ENCODE peak calls at places on chromosomes 11 and 22, in four cellular contexts. W, Y, H and A are unnamed samples.

GRCh38 chr22:38289583-38290082 is 16.8 kb upstream of the TMEM184B start:
- DNase-seq in W (no peak), Y (no peak), H (no peak), A (no peak)

GRCh38 chr11:69930081-69931059 is 111.2 kb upstream of the FGF3 start:
- DNase-seq in W (no peak), Y (no peak), H (peak; percentile 45), A (no peak)

GRCh38 chr11:61814958-61815789 is 1.6 kb downstream of the FADS1 start:
- DNase-seq in W (no peak), Y (peak; percentile 97), H (peak; percentile 88), A (peak; percentile 65)

GRCh38 chr22:24335529-24335928 is 64.9 kb downstream of the SPECC1L start:
- DNase-seq in W (no peak), Y (no peak), H (no peak), A (no peak)

GRCh38 chr11:104003491-104003890 is 32.9 kb upstream of the DDI1 start:
- DNase-seq in W (no peak), Y (peak; percentile 51), H (no peak), A (no peak)

GRCh38 chr11:17905477-17905876 is 107.4 kb downstream of the SERGEF start:
- DNase-seq in W (no peak), Y (no peak), H (no peak), A (no peak)

GRCh38 chr22:21921729-21922128 is 30.9 kb downstream of the PPM1F start:
- DNase-seq in W (no peak), Y (no peak), H (no peak), A (no peak)

GRCh38 chr22:37182949-37183245 is 5.2 kb downstream of the C1QTNF6 start:
- DNase-seq in W (no peak), Y (no peak), H (no peak), A (no peak)

GRCh38 chr11:68999093-68999747 is 13.8 kb downstream of the MRGPRF start:
- DNase-seq in W (no peak), Y (no peak), H (peak; percentile 45), A (no peak)

GRCh38 chr22:17920145-17920605 is 104.2 kb downstream of the MICAL3 start:
- DNase-seq in W (no peak), Y (no peak), H (no peak), A (no peak)

GRCh38 chr22:39526736-39527171 is 5.8 kb downstream of the RPS19BP1 start:
- DNase-seq in W (peak; percentile 38), Y (no peak), H (no peak), A (no peak)

GRCh38 chr11:117657801-117658200 is 139.2 kb downstream of the DSCAML1 start:
- DNase-seq in W (no peak), Y (no peak), H (no peak), A (no peak)

GRCh38 chr11:124837491-124837856 is 27.8 kb upstream of the ROBO3 start:
- DNase-seq in W (no peak), Y (peak; percentile 92), H (no peak), A (no peak)

GRCh38 chr11:33772300-33772699 is 2.0 kb downstream of the FBXO3 start:
- DNase-seq in W (no peak), Y (peak; percentile 9), H (no peak), A (no peak)

GRCh38 chr22:35910013-35910860 is 118.4 kb downstream of the RBFOX2 start:
- DNase-seq in W (no peak), Y (peak; percentile 25), H (no peak), A (no peak)

GRCh38 chr11:128685383-128686044 is 8.4 kb upstream of the FLI1 start:
- DNase-seq in W (no peak), Y (no peak), H (no peak), A (no peak)

GRCh38 chr22:48667289-48667688 is 1160.4 kb downstream of the BRD1 start:
- DNase-seq in W (no peak), Y (no peak), H (no peak), A (no peak)

GRCh38 chr11:44949160-44950035 is 1.3 kb downstream of the TP53I11 start:
- DNase-seq in W (no peak), Y (no peak), H (no peak), A (peak; percentile 61)

GRCh38 chr11:120707663-120708062 is 196.1 kb downstream of the GRIK4 start:
- DNase-seq in W (no peak), Y (no peak), H (no peak), A (no peak)

GRCh38 chr11:128471138-128471661 is 116.2 kb downstream of the ETS1 start:
- DNase-seq in W (peak; percentile 48), Y (no peak), H (no peak), A (peak; percentile 31)

GRCh38 chr22:37462983-37463382 is 23.2 kb downstream of the MFNG start:
- DNase-seq in W (no peak), Y (peak; percentile 40), H (no peak), A (no peak)

GRCh38 chr11:44199298-44199697 is 103.8 kb downstream of the EXT2 start:
- DNase-seq in W (no peak), Y (no peak), H (no peak), A (no peak)

GRCh38 chr22:46659791-46660186 is 39.6 kb downstream of the GRAMD4 start:
- DNase-seq in W (no peak), Y (no peak), H (no peak), A (no peak)
- TF ChIP-seq CTCF in W (no peak), Y (no peak), H (no peak), A (no peak)

GRCh38 chr11:1827095-1827797 is 7.5 kb upstream of the SYT8 start:
- DNase-seq in W (no peak), Y (peak; percentile 83), H (peak; percentile 85), A (no peak)

GRCh38 chr11:1827931-1828330 is 6.9 kb upstream of the SYT8 start:
- DNase-seq in W (no peak), Y (no peak), H (no peak), A (no peak)

GRCh38 chr11:1825039-1825740 is 9.6 kb upstream of the SYT8 start:
- DNase-seq in W (no peak), Y (no peak), H (no peak), A (no peak)

GRCh38 chr11:1825785-1826451 is 8.9 kb upstream of the SYT8 start:
- DNase-seq in W (no peak), Y (no peak), H (no peak), A (no peak)

GRCh38 chr11:1826552-1827094 is 8.2 kb upstream of the SYT8 start:
- DNase-seq in W (no peak), Y (peak; percentile 83), H (no peak), A (no peak)
- TF ChIP-seq CTCF in W (no peak), Y (peak; percentile 38), H (no peak), A (no peak)

GRCh38 chr11:62954478-62954877 is 30.3 kb downstream of the SLC22A6 start:
- DNase-seq in W (no peak), Y (no peak), H (no peak), A (no peak)

GRCh38 chr11:62961017-62961416 is 23.8 kb downstream of the SLC22A6 start:
- DNase-seq in W (no peak), Y (no peak), H (no peak), A (no peak)

GRCh38 chr11:62959077-62959980 is 25.4 kb downstream of the SLC22A6 start:
- DNase-seq in W (no peak), Y (no peak), H (no peak), A (no peak)

GRCh38 chr11:62957147-62957546 is 27.6 kb downstream of the SLC22A6 start:
- DNase-seq in W (no peak), Y (no peak), H (no peak), A (no peak)

DNA sequence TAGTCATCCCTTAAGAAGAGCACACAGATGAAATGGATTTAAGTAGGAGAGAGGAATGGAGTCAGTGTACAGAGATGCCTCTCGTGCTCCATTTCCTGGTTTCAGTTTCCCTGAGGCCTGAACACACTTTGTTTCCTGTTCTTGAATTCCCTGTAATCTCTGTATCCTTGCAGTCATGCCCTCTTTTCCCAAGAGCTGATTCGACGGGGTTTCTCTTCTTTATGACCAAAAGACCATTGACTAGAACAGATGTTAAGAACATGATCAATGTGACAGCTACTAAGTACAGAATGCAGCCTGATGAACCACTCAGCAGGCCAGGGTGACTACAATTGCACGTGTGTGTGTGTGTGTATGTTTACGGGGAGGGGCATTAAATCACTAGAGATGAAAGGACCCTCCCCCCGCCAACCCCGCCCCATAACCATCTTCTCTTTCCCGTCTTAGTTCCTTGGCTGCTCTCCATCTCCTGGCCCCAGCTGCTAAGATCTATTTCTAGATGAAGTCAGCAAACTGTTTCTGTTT is 26.2 kb downstream of the SLC22A6 start:
- DNase-seq in W (no peak), Y (peak; percentile 20), H (no peak), A (no peak)
- TF ChIP-seq CTCF in W (no peak), Y (no peak), H (no peak), A (no peak)

GRCh38 chr11:65859134-65859811 is 960 bp upstream of the MUS81 start:
- DNase-seq in W (peak; percentile 95), Y (peak; percentile 100), H (peak; percentile 97), A (peak; percentile 90)
- TF ChIP-seq CTCF in W (no peak), Y (peak; percentile 12), H (no peak), A (no peak)

DNA sequence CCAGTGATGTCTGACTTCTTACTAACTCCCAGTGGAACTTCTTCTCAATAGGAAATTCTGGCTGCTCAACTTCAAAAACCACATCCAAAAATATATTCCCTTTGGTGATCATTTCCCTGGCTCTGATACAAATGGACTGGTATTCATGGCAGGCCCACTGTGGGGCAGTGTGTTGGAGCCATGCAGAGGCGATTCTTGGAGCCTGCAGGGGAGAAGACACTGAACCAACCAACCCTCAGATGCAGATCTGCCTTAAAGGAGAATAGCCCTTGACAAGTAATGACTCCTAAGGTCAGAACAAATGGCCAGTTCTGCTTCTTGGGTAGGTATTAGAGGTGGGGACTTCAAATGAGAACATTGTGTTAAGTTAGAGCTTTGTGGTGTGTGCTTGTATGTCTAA is 12.2 kb downstream of the OR4D9 start:
- DNase-seq in W (no peak), Y (no peak), H (no peak), A (no peak)
- TF ChIP-seq CTCF in W (no peak), Y (no peak), H (no peak), A (no peak)